ENCODE peak calls at places on chromosome 1, in ten cellular contexts. A is nucleus accumbens, P is OCI-M1, V is GM23248, G is GDM1, C is breast epithelium, N is endothelial cell, Y is HS-5, K is T-helper 2 cell, B is foreskin fibroblast. E is an unnamed sample.

GRCh38 chr1:213418268-213419068 is 367.4 kb downstream of the RPS6KC1 start:
- DNase-seq in A (no peak), P (no peak), V (peak; percentile 5), G (no peak), C (no peak), N (no peak), Y (no peak), K (no peak), B (no peak), E (no peak)

GRCh38 chr1:243488459-243489163 is 232.8 kb downstream of the SDCCAG8 start:
- DNase-seq in A (no peak), P (no peak), V (no peak), G (no peak), C (no peak), N (no peak), Y (no peak), K (no peak), B (no peak), E (no peak)

GRCh38 chr1:84086189-84086588 is 57.9 kb upstream of the PRKACB start:
- DNase-seq in A (no peak), P (no peak), V (no peak), G (no peak), C (no peak), N (no peak), Y (no peak), K (no peak), B (no peak), E (no peak)

GRCh38 chr1:20787775-20788488 is 825 bp upstream of the HP1BP3 start:
- DNase-seq in A (no peak), P (peak; percentile 72), V (peak; percentile 88), G (no peak), C (no peak), N (no peak), Y (no peak), K (no peak), B (peak; percentile 69), E (peak; percentile 14)

GRCh38 chr1:936865-937264 is 13.1 kb downstream of the SAMD11 start:
- DNase-seq in A (no peak), P (no peak), V (no peak), G (no peak), C (no peak), N (no peak), Y (no peak), K (no peak), B (no peak), E (no peak)

GRCh38 chr1:230768903-230769570 is 21.8 kb downstream of the CAPN9 start:
- DNase-seq in A (no peak), P (no peak), V (peak; percentile 62), G (no peak), C (peak; percentile 39), N (no peak), Y (no peak), K (no peak), B (peak; percentile 27), E (peak; percentile 46)

GRCh38 chr1:84298688-84299535 is 2.6 kb upstream of the SAMD13 start:
- DNase-seq in A (peak; percentile 15), P (peak; percentile 88), V (peak; percentile 57), G (peak; percentile 49), C (peak; percentile 19), N (peak; percentile 54), Y (no peak), K (no peak), B (no peak), E (no peak)

GRCh38 chr1:7234471-7234755 is 449.2 kb downstream of the CAMTA1 start:
- DNase-seq in A (no peak), P (no peak), V (no peak), G (no peak), C (no peak), N (no peak), Y (no peak), K (no peak), B (no peak), E (no peak)

GRCh38 chr1:67572594-67573221 is 112.3 kb upstream of the GADD45A start:
- DNase-seq in A (no peak), P (no peak), V (peak; percentile 43), G (no peak), C (no peak), N (no peak), Y (no peak), K (no peak), B (no peak), E (peak; percentile 98)

GRCh38 chr1:171739646-171740045 is 2.2 kb downstream of the VAMP4 start:
- DNase-seq in A (no peak), P (no peak), V (peak; percentile 74), G (no peak), C (no peak), N (no peak), Y (no peak), K (no peak), B (no peak), E (no peak)

GRCh38 chr1:61013189-61013952 is 69.0 kb upstream of the NFIA start:
- DNase-seq in A (no peak), P (peak; percentile 94), V (no peak), G (no peak), C (no peak), N (no peak), Y (no peak), K (no peak), B (no peak), E (no peak)

GRCh38 chr1:151568626-151569088 is 28.5 kb downstream of the TUFT1 start:
- DNase-seq in A (no peak), P (no peak), V (no peak), G (no peak), C (no peak), N (no peak), Y (no peak), K (no peak), B (no peak), E (peak; percentile 36)

GRCh38 chr1:35936828-35937227 is 5.9 kb downstream of the AGO3 start:
- DNase-seq in A (no peak), P (no peak), V (peak; percentile 49), G (no peak), C (no peak), N (no peak), Y (no peak), K (no peak), B (no peak), E (no peak)

GRCh38 chr1:231413749-231414082 is 8.4 kb downstream of the EGLN1 start:
- DNase-seq in A (no peak), P (no peak), V (no peak), G (no peak), C (no peak), N (no peak), Y (no peak), K (no peak), B (no peak), E (no peak)

GRCh38 chr1:202365092-202365815 is 16.8 kb downstream of the PPP1R12B start:
- DNase-seq in A (no peak), P (no peak), V (peak; percentile 77), G (no peak), C (peak; percentile 46), N (no peak), Y (no peak), K (no peak), B (no peak), E (no peak)

GRCh38 chr1:36115200-36115669 is 9.8 kb downstream of the COL8A2 start:
- DNase-seq in A (no peak), P (no peak), V (peak; percentile 92), G (no peak), C (peak; percentile 76), N (no peak), Y (no peak), K (no peak), B (peak; percentile 68), E (no peak)